ENCODE peak calls at places on chromosomes 16 and 17, in six cellular contexts. N, G, L, C, O and Q are unnamed samples. For H3K4me1, the result is how much of the 10 kb centered on the place peaks cover.

GRCh38 chr17:68812876-68813584 is 142.2 kb downstream of the ABCA8 start:
- DNase-seq in L (no peak), O (no peak), N (no peak), G (no peak), C (no peak), Q (no peak)

GRCh38 chr17:39591958-39592954 is 15.5 kb downstream of the NEUROD2 start:
- DNase-seq in O (no peak), C (peak), L (no peak), N (peak), G (peak), Q (no peak)

GRCh38 chr17:44360826-44361225 is 2.8 kb downstream of the FAM171A2 start:
- DNase-seq in C (no peak), L (no peak), O (no peak), N (no peak), G (no peak), Q (no peak)

GRCh38 chr16:67407788-67408452 is 8.4 kb downstream of the ZDHHC1 start:
- DNase-seq in N (no peak), O (no peak), G (no peak), L (no peak), C (no peak), Q (no peak)

GRCh38 chr17:1169471-1169908 is 10.3 kb downstream of the ABR start:
- DNase-seq in N (no peak), G (no peak), O (no peak), C (no peak), L (no peak), Q (no peak)

GRCh38 chr16:67393790-67394270 is 532 bp upstream of the TPPP3 start:
- DNase-seq in L (peak), N (no peak), O (no peak), G (no peak), C (no peak), Q (no peak)

GRCh38 chr17:70552230-70552981 is 383.1 kb downstream of the KCNJ2 start:
- DNase-seq in N (peak), O (no peak), C (no peak), L (no peak), G (no peak), Q (peak)

GRCh38 chr17:57572600-57572999 is 172.5 kb downstream of the CCDC182 start:
- DNase-seq in C (no peak), N (no peak), G (no peak), L (no peak), O (no peak), Q (no peak)

GRCh38 chr17:935485-935884 is 44.1 kb downstream of the NXN start:
- DNase-seq in G (no peak), N (peak), L (no peak), O (no peak), C (no peak), Q (no peak)

GRCh38 chr17:39836117-39836516 is 28.0 kb downstream of the IKZF3 start:
- DNase-seq in O (no peak), C (no peak), N (no peak), G (no peak), L (no peak), Q (no peak)

GRCh38 chr16:67428146-67428731 is 2.7 kb upstream of the HSD11B2 start:
- DNase-seq in N (peak), G (peak), O (no peak), L (peak), C (peak), Q (peak)

GRCh38 chr17:57443781-57444180 is 187.5 kb downstream of the MSI2 start:
- DNase-seq in O (no peak), C (no peak), N (no peak), L (no peak), G (no peak), Q (no peak)

GRCh38 chr16:2081685-2082084 is 33.9 kb downstream of the TSC2 start:
- DNase-seq in O (no peak), L (no peak), G (no peak), C (no peak), N (no peak), Q (no peak)

GRCh38 chr16:28534542-28535373 is 4.0 kb downstream of the NUPR1 start:
- DNase-seq in O (no peak), N (no peak), L (peak), C (no peak), G (peak), Q (no peak)

GRCh38 chr17:19003966-19004600 is 481 bp downstream of the FAM83G start:
- DNase-seq in L (no peak), O (no peak), N (no peak), C (peak), G (peak), Q (no peak)

GRCh38 chr17:72622661-72623433 is 469.6 kb downstream of the SLC39A11 start:
- DNase-seq in O (no peak), L (no peak), C (no peak), N (peak), G (no peak), Q (no peak)

GRCh38 chr17:72677714-72678390 is 414.6 kb downstream of the SLC39A11 start:
- DNase-seq in L (no peak), O (no peak), C (no peak), G (no peak), N (no peak), Q (no peak)

GRCh38 chr16:84821728-84822676 is 2.2 kb downstream of the CRISPLD2 start:
- DNase-seq in C (no peak), L (peak), N (no peak), G (no peak), O (no peak), Q (no peak)

GRCh38 chr17:40515491-40516041 is 14.1 kb upstream of the TNS4 start:
- DNase-seq in C (no peak), G (no peak), L (peak), O (no peak), N (no peak), Q (no peak)

GRCh38 chr16:51919736-51920135 is 627.2 kb downstream of the TOX3 start:
- DNase-seq in C (no peak), N (no peak), L (no peak), O (no peak), G (no peak), Q (no peak)

GRCh38 chr17:17732892-17733670 is 51.8 kb downstream of the RAI1 start:
- DNase-seq in O (no peak), C (no peak), L (no peak), G (peak), N (no peak), Q (peak)

GRCh38 chr17:76556759-76557367 is 17.0 kb downstream of the PRCD start:
- DNase-seq in L (no peak), C (no peak), N (no peak), G (peak), O (no peak), Q (no peak)

GRCh38 chr16:80852261-80852872 is 48.0 kb upstream of the CDYL2 start:
- DNase-seq in L (no peak), C (peak), G (no peak), O (no peak), N (peak), Q (no peak)

GRCh38 chr16:30605148-30605547 is 5.0 kb downstream of the ZNF689 start:
- DNase-seq in L (no peak), C (no peak), O (no peak), N (no peak), G (no peak), Q (no peak)

GRCh38 chr16:73565263-73565662 is 517.3 kb upstream of the ZFHX3 start:
- DNase-seq in O (no peak), G (no peak), N (peak), C (no peak), L (no peak), Q (no peak)

GRCh38 chr17:45292696-45293412 is 24.0 kb downstream of the MAP3K14 start:
- DNase-seq in C (no peak), N (no peak), O (no peak), G (no peak), L (no peak), Q (no peak)

GRCh38 chr16:79418588-79418987 is 181.9 kb downstream of the MAF start:
- DNase-seq in G (no peak), L (no peak), O (no peak), N (no peak), C (no peak), Q (no peak)

GRCh38 chr17:42241871-42242270 is 34.3 kb downstream of the STAT5B start:
- DNase-seq in G (no peak), L (no peak), O (no peak), N (no peak), C (no peak), Q (no peak)

GRCh38 chr16:59179446-59180082 is 445.4 kb upstream of the GOT2 start:
- DNase-seq in L (no peak), G (no peak), O (no peak), N (no peak), C (no peak), Q (no peak)

GRCh38 chr16:82044585-82044911 is 9.5 kb downstream of the HSD17B2 start:
- DNase-seq in G (no peak), L (no peak), O (no peak), N (no peak), C (no peak), Q (no peak)

GRCh38 chr16:35631261-35631945 is 2172.0 kb downstream of the TP53TG3F start:
- DNase-seq in N (no peak), L (no peak), G (no peak), C (no peak), O (peak), Q (no peak)

GRCh38 chr16:81513204-81514040 is 68.8 kb downstream of the CMIP start:
- DNase-seq in N (no peak), O (no peak), G (no peak), L (peak), C (peak), Q (no peak)

GRCh38 chr17:36791150-36791653 is 146.1 kb upstream of the LHX1 start:
- DNase-seq in L (no peak), G (no peak), N (no peak), O (no peak), C (no peak), Q (no peak)

GRCh38 chr16:81189100-81189664 is 49.3 kb upstream of the BCO1 start:
- DNase-seq in G (peak), L (peak), N (no peak), O (no peak), C (no peak), Q (no peak)

GRCh38 chr17:12507046-12507445 is 158.6 kb upstream of the MYOCD start:
- DNase-seq in L (no peak), C (no peak), O (no peak), N (no peak), G (no peak), Q (no peak)

GRCh38 chr17:81831957-81832607 is 1.0 kb downstream of the MCRIP1 start:
- DNase-seq in L (no peak), O (no peak), N (no peak), G (no peak), C (no peak), Q (no peak)
- TF ChIP-seq POLR2AphosphoS5 in L (no peak), O (no peak), N (no peak), G (no peak), C (no peak), Q (no peak)

GRCh38 chr16:14308357-14308723 is 237.2 kb downstream of the MRTFB start:
- DNase-seq in C (no peak), N (no peak), G (no peak), O (no peak), L (no peak), Q (no peak)
- H3K4me1 ChIP-seq in C (under half), N (half or more), G (half or more), O (half or more), L (half or more), Q (under half)

DNA sequence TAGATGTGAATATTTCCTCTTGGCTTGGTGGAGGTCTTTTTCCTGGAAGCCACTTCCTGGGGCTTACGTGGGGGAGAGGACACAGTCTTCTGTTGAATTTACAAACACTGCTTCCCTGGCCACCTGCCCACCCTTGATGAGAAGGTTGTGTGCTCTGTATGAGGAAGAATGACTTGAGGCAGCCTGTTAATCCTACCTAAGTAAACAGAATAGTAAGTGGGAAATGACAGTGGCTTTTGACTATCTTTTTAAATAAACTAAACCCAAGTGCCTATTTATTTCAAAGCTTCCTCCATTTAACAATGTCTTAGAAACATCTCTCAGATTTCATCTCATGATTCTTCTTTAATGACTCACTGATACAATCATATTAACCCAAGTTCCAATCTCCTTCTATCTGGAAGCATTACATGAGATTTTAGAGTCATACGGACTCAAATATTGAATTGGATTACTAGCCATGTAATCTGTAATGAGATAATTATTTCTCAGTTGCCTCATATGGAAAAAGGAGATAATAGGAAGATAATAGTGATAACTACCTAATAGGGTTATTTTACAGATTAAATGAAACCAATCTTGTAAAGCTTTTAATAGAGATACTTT is 96.6 kb upstream of the SMIM36 start:
- DNase-seq in G (peak), N (no peak), O (no peak), L (peak), C (no peak), Q (peak)
- TF ChIP-seq POLR2A in G (no peak), N (no peak), O (no peak), L (no peak), C (no peak), Q (no peak)

GRCh38 chr17:80959330-80960036 is 32.2 kb upstream of the CHMP6 start:
- DNase-seq in L (peak), G (no peak), O (no peak), C (no peak), N (no peak), Q (peak)
- TF ChIP-seq POLR2AphosphoS5 in L (peak), G (no peak), O (peak), C (no peak), N (no peak), Q (peak)

GRCh38 chr16:57788951-57789350 is 13.3 kb downstream of the KIFC3 start:
- DNase-seq in C (no peak), L (no peak), N (no peak), O (no peak), G (no peak), Q (no peak)
- H3K4me1 ChIP-seq in C (under half), L (under half), N (under half), O (under half), G (under half), Q (under half)

DNA sequence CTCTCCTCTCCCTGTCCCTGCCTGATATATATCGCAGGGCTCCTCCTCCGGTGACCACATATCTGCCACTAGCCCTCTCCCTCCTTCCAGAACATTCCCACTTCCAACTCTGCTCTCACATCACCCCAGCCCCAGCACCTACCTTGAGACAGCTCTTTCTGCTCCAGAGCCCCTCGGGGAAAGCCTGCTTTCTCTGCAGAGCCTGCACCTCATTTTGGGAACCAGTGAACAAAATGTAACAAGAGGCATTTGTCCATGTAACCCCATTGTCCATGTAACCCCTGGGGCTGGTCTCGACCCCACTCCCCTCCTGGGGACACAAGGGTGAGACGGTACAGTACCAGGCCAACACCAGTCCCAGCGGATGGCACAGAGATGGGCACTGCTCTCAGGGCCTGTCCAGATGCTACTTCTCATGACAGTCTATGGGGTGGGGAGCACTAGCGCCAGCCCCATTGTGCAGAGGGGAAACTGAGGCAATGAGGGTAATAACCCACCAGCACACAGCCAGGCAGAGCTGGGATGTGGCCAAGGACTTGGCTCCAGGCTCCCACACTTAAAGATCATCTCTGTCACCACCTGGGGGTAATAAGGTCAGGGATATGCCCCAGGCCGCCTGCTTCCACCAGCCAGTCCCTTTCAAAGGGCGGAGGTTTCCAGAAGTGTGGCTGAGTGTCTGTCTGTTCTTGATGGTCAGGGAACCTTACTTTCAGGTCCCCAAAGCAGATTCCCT is 42.8 kb downstream of the TBC1D16 start:
- DNase-seq in O (no peak), G (no peak), C (no peak), L (no peak), N (no peak), Q (no peak)
- TF ChIP-seq POLR2A in O (no peak), G (no peak), C (no peak), L (no peak), N (no peak), Q (no peak)

GRCh38 chr16:87274808-87275207 is 42.4 kb downstream of the C16orf95 start:
- DNase-seq in G (no peak), L (peak), O (no peak), C (no peak), N (no peak), Q (no peak)

GRCh38 chr16:87266846-87267245 is 50.3 kb downstream of the C16orf95 start:
- DNase-seq in N (no peak), L (no peak), C (no peak), O (no peak), G (no peak), Q (no peak)

GRCh38 chr16:87273471-87274030 is 43.6 kb downstream of the C16orf95 start:
- DNase-seq in N (no peak), C (no peak), G (no peak), O (no peak), L (peak), Q (no peak)

GRCh38 chr16:87267566-87267965 is 49.6 kb downstream of the C16orf95 start:
- DNase-seq in L (peak), N (no peak), G (no peak), C (no peak), O (no peak), Q (no peak)

DNA sequence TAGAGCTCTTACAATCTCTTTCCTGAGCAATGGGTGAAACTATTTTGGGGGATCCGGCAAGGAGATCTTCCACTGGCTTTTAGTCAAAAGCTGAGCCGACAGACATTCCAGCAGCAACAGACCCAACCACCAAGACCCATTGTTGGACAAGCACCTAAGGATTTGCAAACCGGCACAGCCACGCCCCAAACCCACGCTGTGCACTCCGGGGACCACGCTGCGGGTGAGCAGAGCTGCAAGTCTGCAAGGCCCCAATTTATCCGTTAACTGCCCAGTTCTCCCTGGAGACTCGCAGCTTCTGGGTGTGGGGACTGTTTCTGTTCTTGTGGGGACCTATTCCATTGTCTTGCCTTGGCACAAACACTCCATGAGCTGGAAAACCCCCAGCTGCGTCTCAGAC is 45.9 kb downstream of the C16orf95 start:
- DNase-seq in O (no peak), C (no peak), G (no peak), N (no peak), L (peak), Q (no peak)
- TF ChIP-seq POLR2AphosphoS5 in O (no peak), C (no peak), G (no peak), N (no peak), L (no peak), Q (no peak)